ENCODE peak calls at places on chromosomes 11 and 22, in four cellular contexts. One of them, this sample, is unnamed. For H3K9me3, the result is how much of the 10 kb centered on the place peaks cover.

GRCh38 chr22:48239461-48240164 is 1477.2 kb downstream of the TBC1D22A start:
- DNase-seq in spleen: peak
- DNase-seq in sigmoid colon: no peak
- DNase-seq in transverse colon: no peak
- DNase-seq in this sample: no peak

GRCh38 chr11:7523416-7524210 is 9.8 kb downstream of the PPFIBP2 start:
- DNase-seq in sigmoid colon: no peak
- DNase-seq in spleen: no peak
- DNase-seq in transverse colon: no peak
- DNase-seq in this sample: no peak

GRCh38 chr11:59556115-59556882 is 45.0 kb downstream of the OR4D9 start:
- DNase-seq in sigmoid colon: peak
- DNase-seq in transverse colon: no peak
- DNase-seq in spleen: no peak
- DNase-seq in this sample: no peak

GRCh38 chr11:113488931-113489351 is 13.7 kb upstream of the DRD2 start:
- DNase-seq in transverse colon: no peak
- DNase-seq in sigmoid colon: no peak
- DNase-seq in spleen: no peak
- DNase-seq in this sample: no peak

GRCh38 chr22:27022741-27023373 is 365.5 kb downstream of the MIAT start:
- DNase-seq in sigmoid colon: no peak
- DNase-seq in transverse colon: no peak
- DNase-seq in spleen: no peak
- DNase-seq in this sample: no peak

GRCh38 chr22:19868773-19869471 is 14.2 kb upstream of the GNB1L start:
- DNase-seq in transverse colon: peak
- DNase-seq in spleen: peak
- DNase-seq in sigmoid colon: peak
- DNase-seq in this sample: no peak

GRCh38 chr11:7485136-7485853 is at the start of gene OLFML1:
- DNase-seq in spleen: no peak
- DNase-seq in transverse colon: no peak
- DNase-seq in sigmoid colon: no peak
- DNase-seq in this sample: no peak

GRCh38 chr11:122784325-122785155 is 53.8 kb upstream of the CRTAM start:
- DNase-seq in spleen: no peak
- DNase-seq in transverse colon: no peak
- DNase-seq in sigmoid colon: peak
- DNase-seq in this sample: no peak

GRCh38 chr22:37633693-37634504 is 5.6 kb upstream of the SH3BP1 start:
- DNase-seq in sigmoid colon: peak
- DNase-seq in spleen: peak
- DNase-seq in transverse colon: peak
- DNase-seq in this sample: peak

GRCh38 chr22:40485813-40486610 is 115.6 kb downstream of the SGSM3 start:
- DNase-seq in sigmoid colon: no peak
- DNase-seq in transverse colon: no peak
- DNase-seq in spleen: no peak
- DNase-seq in this sample: peak

GRCh38 chr11:69650081-69650831 is 9.3 kb downstream of the CCND1 start:
- DNase-seq in sigmoid colon: peak
- DNase-seq in spleen: peak
- DNase-seq in transverse colon: no peak
- DNase-seq in this sample: no peak

GRCh38 chr22:42270178-42270511 is 308 bp downstream of the TCF20 start:
- DNase-seq in sigmoid colon: no peak
- DNase-seq in spleen: no peak
- DNase-seq in transverse colon: no peak
- DNase-seq in this sample: no peak

GRCh38 chr11:78277314-78277994 is 88.7 kb downstream of the USP35 start:
- DNase-seq in sigmoid colon: no peak
- DNase-seq in spleen: no peak
- DNase-seq in transverse colon: peak
- DNase-seq in this sample: no peak

GRCh38 chr22:27494821-27495220 is 306.7 kb downstream of the MN1 start:
- DNase-seq in sigmoid colon: no peak
- DNase-seq in transverse colon: no peak
- DNase-seq in spleen: peak
- DNase-seq in this sample: no peak

GRCh38 chr22:19859861-19860510 is 5.3 kb upstream of the GNB1L start:
- DNase-seq in spleen: no peak
- DNase-seq in sigmoid colon: no peak
- DNase-seq in transverse colon: no peak
- DNase-seq in this sample: no peak

GRCh38 chr11:2262301-2263011 is 7.9 kb downstream of the ASCL2 start:
- DNase-seq in spleen: no peak
- DNase-seq in sigmoid colon: no peak
- DNase-seq in transverse colon: no peak
- DNase-seq in this sample: no peak

GRCh38 chr11:69089258-69089657 is 40.5 kb downstream of the TPCN2 start:
- DNase-seq in spleen: no peak
- DNase-seq in transverse colon: no peak
- DNase-seq in sigmoid colon: peak
- DNase-seq in this sample: no peak

GRCh38 chr11:71525188-71525937 is 1.7 kb upstream of the KRTAP5-7 start:
- DNase-seq in spleen: no peak
- DNase-seq in transverse colon: no peak
- DNase-seq in sigmoid colon: no peak
- DNase-seq in this sample: no peak

GRCh38 chr11:7833527-7833926 is 36.8 kb upstream of the OR5P2 start:
- DNase-seq in spleen: no peak
- DNase-seq in transverse colon: no peak
- DNase-seq in sigmoid colon: no peak
- DNase-seq in this sample: no peak

GRCh38 chr22:40257979-40258378 is 80.3 kb downstream of the TNRC6B start:
- DNase-seq in spleen: no peak
- DNase-seq in transverse colon: no peak
- DNase-seq in sigmoid colon: no peak
- DNase-seq in this sample: no peak

GRCh38 chr22:41762980-41763779 is 37.3 kb upstream of the CCDC134 start:
- DNase-seq in sigmoid colon: no peak
- DNase-seq in spleen: peak
- DNase-seq in transverse colon: peak
- DNase-seq in this sample: peak

GRCh38 chr11:62880231-62880802 is 379 bp upstream of the SLC3A2 start:
- DNase-seq in sigmoid colon: no peak
- DNase-seq in transverse colon: no peak
- DNase-seq in spleen: peak
- DNase-seq in this sample: peak

GRCh38 chr11:47189100-47189834 is 3.0 kb upstream of the PACSIN3 start:
- DNase-seq in transverse colon: no peak
- DNase-seq in sigmoid colon: no peak
- DNase-seq in spleen: no peak
- DNase-seq in this sample: peak

GRCh38 chr11:120977470-120977869 is 46.4 kb upstream of the TBCEL start:
- DNase-seq in spleen: no peak
- DNase-seq in sigmoid colon: no peak
- DNase-seq in transverse colon: no peak
- DNase-seq in this sample: no peak

GRCh38 chr11:13970986-13971385 is 8.5 kb downstream of the SPON1 start:
- DNase-seq in sigmoid colon: no peak
- DNase-seq in transverse colon: peak
- DNase-seq in spleen: no peak
- DNase-seq in this sample: no peak

GRCh38 chr11:13972958-13973357 is 10.4 kb downstream of the SPON1 start:
- DNase-seq in sigmoid colon: no peak
- DNase-seq in spleen: no peak
- DNase-seq in transverse colon: no peak
- DNase-seq in this sample: no peak

GRCh38 chr11:13966486-13966885 is 4.0 kb downstream of the SPON1 start:
- DNase-seq in transverse colon: no peak
- DNase-seq in sigmoid colon: no peak
- DNase-seq in spleen: no peak
- DNase-seq in this sample: no peak

GRCh38 chr11:13972033-13972910 is 9.7 kb downstream of the SPON1 start:
- DNase-seq in transverse colon: no peak
- DNase-seq in sigmoid colon: no peak
- DNase-seq in spleen: no peak
- DNase-seq in this sample: peak
- TF ChIP-seq POLR2AphosphoS5 in transverse colon: no peak
- TF ChIP-seq POLR2AphosphoS5 in sigmoid colon: peak
- TF ChIP-seq POLR2AphosphoS5 in spleen: no peak
- TF ChIP-seq POLR2AphosphoS5 in this sample: peak

DNA sequence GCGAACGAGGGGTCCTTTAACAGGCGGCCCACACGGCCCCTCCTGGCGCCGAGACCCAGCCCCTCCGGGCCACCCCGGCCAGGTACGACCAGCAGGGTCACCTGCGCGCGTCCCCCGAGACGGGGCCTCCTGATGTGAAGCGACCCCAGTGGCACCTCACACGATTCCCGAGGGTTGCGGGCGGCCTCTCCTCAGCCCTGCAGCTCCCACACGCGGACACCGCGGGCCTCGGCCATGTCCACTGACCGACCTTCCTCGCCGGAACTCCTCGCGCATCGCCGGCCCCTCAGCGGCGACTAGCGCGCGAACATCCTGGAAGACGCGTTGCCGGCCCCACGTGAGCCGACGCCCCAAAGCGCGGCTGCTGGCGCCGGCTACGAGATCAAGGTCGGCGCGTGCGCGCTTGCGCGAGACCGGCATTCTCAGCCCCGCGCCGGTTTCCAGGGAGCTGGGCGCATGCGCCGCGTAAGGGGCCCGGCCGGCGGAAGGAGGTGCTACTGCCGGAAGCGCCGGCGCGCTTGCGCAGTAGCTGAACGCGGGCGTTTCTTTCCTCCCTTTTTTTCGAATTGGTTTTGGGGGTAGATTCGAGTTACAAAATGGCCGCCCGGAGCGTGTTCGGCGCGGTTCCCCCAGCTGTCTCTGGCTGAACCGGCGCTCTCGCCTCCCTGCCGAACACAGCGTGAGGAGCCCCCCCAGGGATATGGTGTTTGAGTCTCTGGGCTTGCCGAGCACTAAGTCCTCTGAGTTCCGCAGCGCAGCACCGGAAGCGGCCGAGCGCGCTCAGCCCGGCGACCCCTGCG is at the start of gene NUP50:
- DNase-seq in spleen: peak
- DNase-seq in sigmoid colon: peak
- DNase-seq in transverse colon: peak
- DNase-seq in this sample: peak
- TF ChIP-seq POLR2A in spleen: no peak
- TF ChIP-seq POLR2A in sigmoid colon: peak
- TF ChIP-seq POLR2A in transverse colon: peak
- TF ChIP-seq POLR2A in this sample: peak

GRCh38 chr11:75208444-75208843 is 32.1 kb upstream of the TPBGL start:
- DNase-seq in sigmoid colon: no peak
- DNase-seq in transverse colon: no peak
- DNase-seq in spleen: no peak
- DNase-seq in this sample: no peak
- H3K9me3 ChIP-seq in sigmoid colon: under half
- H3K9me3 ChIP-seq in transverse colon: under half
- H3K9me3 ChIP-seq in spleen: under half
- H3K9me3 ChIP-seq in this sample: under half

GRCh38 chr11:44548032-44548695 is 17.3 kb upstream of the CD82 start:
- DNase-seq in sigmoid colon: peak
- DNase-seq in transverse colon: no peak
- DNase-seq in spleen: no peak
- DNase-seq in this sample: no peak
- TF ChIP-seq POLR2AphosphoS5 in sigmoid colon: no peak
- TF ChIP-seq POLR2AphosphoS5 in transverse colon: no peak
- TF ChIP-seq POLR2AphosphoS5 in spleen: no peak
- TF ChIP-seq POLR2AphosphoS5 in this sample: no peak